ENCODE peak calls at places on chromosomes 12 and 14, in five cellular contexts. D is T-helper 9 cell, H is RKO, Y is PC-3, C is GM12892. F is an unnamed sample.

GRCh38 chr14:40762177-40762576 is 844.5 kb upstream of the LRFN5 start:
- DNase-seq in D (no peak), H (no peak), Y (no peak), C (no peak), F (no peak)

GRCh38 chr14:24179961-24180726 is 8.3 kb downstream of the REC8 start:
- DNase-seq in D (no peak), H (peak), Y (peak), C (no peak), F (no peak)

GRCh38 chr14:87067597-87067996 is 925.4 kb downstream of the GALC start:
- DNase-seq in D (no peak), H (no peak), Y (no peak), C (no peak), F (no peak)

GRCh38 chr14:69673578-69674305 is 62.3 kb downstream of the SUSD6 start:
- DNase-seq in D (no peak), H (no peak), Y (no peak), C (no peak), F (no peak)

GRCh38 chr14:74464785-74465184 is 28.3 kb downstream of the NPC2 start:
- DNase-seq in D (no peak), H (no peak), Y (no peak), C (no peak), F (no peak)

GRCh38 chr14:53109028-53109687 is 44.0 kb downstream of the DDHD1 start:
- DNase-seq in D (peak), H (no peak), Y (no peak), C (peak), F (peak)

GRCh38 chr14:85243306-85243705 is 286.6 kb upstream of the FLRT2 start:
- DNase-seq in D (no peak), H (no peak), Y (no peak), C (no peak), F (no peak)

GRCh38 chr12:24039113-24039525 is 89.6 kb upstream of the SOX5 start:
- DNase-seq in D (no peak), H (peak), Y (peak), C (no peak), F (no peak)

GRCh38 chr12:124442772-124443445 is 124.5 kb downstream of the NCOR2 start:
- DNase-seq in D (no peak), H (no peak), Y (no peak), C (no peak), F (no peak)

GRCh38 chr14:30608533-30609006 is 13.5 kb upstream of the SCFD1 start:
- DNase-seq in D (no peak), H (peak), Y (peak), C (no peak), F (no peak)

GRCh38 chr12:110853856-110854255 is 7.1 kb downstream of the CCDC63 start:
- DNase-seq in D (no peak), H (no peak), Y (no peak), C (no peak), F (no peak)

GRCh38 chr12:130994821-130995375 is 41.2 kb downstream of the ADGRD1 start:
- DNase-seq in D (no peak), H (no peak), Y (no peak), C (no peak), F (no peak)

GRCh38 chr12:112389228-112389627 is 7.0 kb upstream of the HECTD4 start:
- DNase-seq in D (no peak), H (no peak), Y (peak), C (no peak), F (no peak)

GRCh38 chr12:188910-189621 is 24.9 kb downstream of the SLC6A12 start:
- DNase-seq in D (no peak), H (no peak), Y (peak), C (peak), F (peak)

GRCh38 chr12:15800278-15800677 is 11.1 kb upstream of the EPS8 start:
- DNase-seq in D (no peak), H (no peak), Y (no peak), C (no peak), F (no peak)

GRCh38 chr12:127063339-127064090 is 1203.5 kb upstream of the TMEM132C start:
- DNase-seq in D (no peak), H (no peak), Y (peak), C (no peak), F (no peak)

GRCh38 chr12:130026608-130027176 is 122.9 kb upstream of the TMEM132D start:
- DNase-seq in D (no peak), H (peak), Y (peak), C (no peak), F (peak)

GRCh38 chr14:86357866-86358265 is 827.9 kb downstream of the FLRT2 start:
- DNase-seq in D (no peak), H (no peak), Y (no peak), C (no peak), F (no peak)

GRCh38 chr12:53268637-53269562 is 801 bp downstream of the ESPL1 start:
- DNase-seq in D (no peak), H (no peak), Y (no peak), C (no peak), F (no peak)

GRCh38 chr12:47811581-47812484 is 7.9 kb downstream of the HDAC7 start:
- DNase-seq in D (no peak), H (no peak), Y (no peak), C (no peak), F (no peak)

GRCh38 chr12:109443794-109444193 is 33.3 kb downstream of the KCTD10 start:
- DNase-seq in D (no peak), H (no peak), Y (no peak), C (no peak), F (no peak)

GRCh38 chr12:68824597-68825250 is 16.7 kb downstream of the MDM2 start:
- DNase-seq in D (no peak), H (no peak), Y (no peak), C (no peak), F (no peak)

GRCh38 chr12:76530531-76530930 is 29.0 kb downstream of the OSBPL8 start:
- DNase-seq in D (no peak), H (no peak), Y (no peak), C (no peak), F (no peak)

GRCh38 chr14:65151329-65152010 is 49.2 kb upstream of the MAX start:
- DNase-seq in D (no peak), H (no peak), Y (no peak), C (no peak), F (no peak)

GRCh38 chr12:48865441-48866290 is at the start of gene RND1:
- DNase-seq in D (peak), H (peak), Y (peak), C (peak), F (peak)

F was measured in GM19239.